ENCODE peak calls at places on chromosomes 3 and 15, in four cellular contexts. One of them, this sample, is unnamed.

GRCh38 chr15:99578809-99579208 is 13.0 kb downstream of the MEF2A start:
- DNase-seq in right cardiac atrium: no peak
- DNase-seq in thoracic aorta: no peak
- DNase-seq in H9: no peak
- DNase-seq in this sample: no peak

GRCh38 chr15:59437473-59437776 is 561 bp upstream of the FAM81A start:
- DNase-seq in right cardiac atrium: no peak
- DNase-seq in H9: no peak
- DNase-seq in thoracic aorta: no peak
- DNase-seq in this sample: no peak

GRCh38 chr3:183591881-183592521 is 36.5 kb upstream of the KLHL6 start:
- DNase-seq in H9: no peak
- DNase-seq in right cardiac atrium: no peak
- DNase-seq in thoracic aorta: no peak
- DNase-seq in this sample: no peak

GRCh38 chr3:89488800-89489580 is 381.6 kb downstream of the EPHA3 start:
- DNase-seq in thoracic aorta: no peak
- DNase-seq in right cardiac atrium: no peak
- DNase-seq in H9: no peak
- DNase-seq in this sample: no peak

GRCh38 chr15:81171286-81171685 is 25.4 kb upstream of the IL16 start:
- DNase-seq in right cardiac atrium: no peak
- DNase-seq in H9: no peak
- DNase-seq in thoracic aorta: no peak
- DNase-seq in this sample: no peak

GRCh38 chr15:95371664-95372063 is 958.8 kb upstream of the NR2F2 start:
- DNase-seq in right cardiac atrium: no peak
- DNase-seq in thoracic aorta: no peak
- DNase-seq in H9: no peak
- DNase-seq in this sample: no peak

GRCh38 chr15:63203451-63204090 is 14.2 kb downstream of the RAB8B start:
- DNase-seq in right cardiac atrium: no peak
- DNase-seq in thoracic aorta: no peak
- DNase-seq in H9: no peak
- DNase-seq in this sample: no peak

GRCh38 chr3:65005481-65005880 is 317.7 kb upstream of the ADAMTS9 start:
- DNase-seq in thoracic aorta: no peak
- DNase-seq in right cardiac atrium: no peak
- DNase-seq in H9: no peak
- DNase-seq in this sample: no peak

GRCh38 chr3:137171834-137172603 is 214.2 kb downstream of the IL20RB start:
- DNase-seq in thoracic aorta: no peak
- DNase-seq in right cardiac atrium: no peak
- DNase-seq in H9: no peak
- DNase-seq in this sample: no peak

GRCh38 chr15:95734422-95735316 is 595.8 kb upstream of the NR2F2 start:
- DNase-seq in H9: no peak
- DNase-seq in thoracic aorta: no peak
- DNase-seq in right cardiac atrium: no peak
- DNase-seq in this sample: no peak

GRCh38 chr15:98967916-98968315 is 39.7 kb downstream of the PGPEP1L start:
- DNase-seq in thoracic aorta: no peak
- DNase-seq in right cardiac atrium: no peak
- DNase-seq in H9: no peak
- DNase-seq in this sample: no peak

GRCh38 chr3:38325256-38325655 is 21.3 kb upstream of the XYLB start:
- DNase-seq in H9: no peak
- DNase-seq in right cardiac atrium: no peak
- DNase-seq in thoracic aorta: no peak
- DNase-seq in this sample: no peak

GRCh38 chr3:31291818-31292217 is 240.9 kb upstream of the STT3B start:
- DNase-seq in right cardiac atrium: no peak
- DNase-seq in thoracic aorta: no peak
- DNase-seq in H9: no peak
- DNase-seq in this sample: no peak

GRCh38 chr3:127221062-127222035 is 28.4 kb downstream of the PRR23E start:
- DNase-seq in H9: no peak
- DNase-seq in thoracic aorta: no peak
- DNase-seq in right cardiac atrium: no peak
- DNase-seq in this sample: no peak

GRCh38 chr15:64501396-64501716 is 41.0 kb downstream of the ZNF609 start:
- DNase-seq in thoracic aorta: no peak
- DNase-seq in right cardiac atrium: no peak
- DNase-seq in H9: no peak
- DNase-seq in this sample: no peak
- H3K27ac ChIP-seq in thoracic aorta: no peak overlapping the region
- H3K27ac ChIP-seq in right cardiac atrium: no peak overlapping the region
- H3K27ac ChIP-seq in H9: no peak overlapping the region
- H3K27ac ChIP-seq in this sample: no peak overlapping the region

GRCh38 chr3:41198526-41198925 is 779 bp upstream of the CTNNB1 start:
- DNase-seq in H9: no peak
- DNase-seq in right cardiac atrium: peak; percentile 50
- DNase-seq in thoracic aorta: no peak
- DNase-seq in this sample: peak; percentile 62
- H3K27ac ChIP-seq in H9: no peak overlapping the region
- H3K27ac ChIP-seq in right cardiac atrium: peak overlapping the region; percentile 74
- H3K27ac ChIP-seq in thoracic aorta: peak overlapping the region; percentile 96
- H3K27ac ChIP-seq in this sample: no peak overlapping the region

GRCh38 chr15:101045835-101046691 is 126.9 kb downstream of the LRRK1 start:
- DNase-seq in H9: peak; percentile 16
- DNase-seq in right cardiac atrium: no peak
- DNase-seq in thoracic aorta: no peak
- DNase-seq in this sample: no peak

GRCh38 chr15:101043911-101044624 is 124.9 kb downstream of the LRRK1 start:
- DNase-seq in H9: peak; percentile 22
- DNase-seq in thoracic aorta: no peak
- DNase-seq in right cardiac atrium: no peak
- DNase-seq in this sample: no peak

GRCh38 chr15:101046826-101047225 is 127.7 kb downstream of the LRRK1 start:
- DNase-seq in H9: peak; percentile 17
- DNase-seq in thoracic aorta: no peak
- DNase-seq in right cardiac atrium: no peak
- DNase-seq in this sample: no peak

GRCh38 chr15:101044625-101045235 is 125.6 kb downstream of the LRRK1 start:
- DNase-seq in thoracic aorta: no peak
- DNase-seq in right cardiac atrium: no peak
- DNase-seq in H9: peak; percentile 20
- DNase-seq in this sample: no peak

GRCh38 chr15:101045236-101045646 is 126.1 kb downstream of the LRRK1 start:
- DNase-seq in H9: peak; percentile 21
- DNase-seq in right cardiac atrium: no peak
- DNase-seq in thoracic aorta: no peak
- DNase-seq in this sample: no peak
- H3K27ac ChIP-seq in H9: no peak overlapping the region
- H3K27ac ChIP-seq in right cardiac atrium: peak overlapping the region; percentile 43
- H3K27ac ChIP-seq in thoracic aorta: no peak overlapping the region
- H3K27ac ChIP-seq in this sample: no peak overlapping the region

DNA sequence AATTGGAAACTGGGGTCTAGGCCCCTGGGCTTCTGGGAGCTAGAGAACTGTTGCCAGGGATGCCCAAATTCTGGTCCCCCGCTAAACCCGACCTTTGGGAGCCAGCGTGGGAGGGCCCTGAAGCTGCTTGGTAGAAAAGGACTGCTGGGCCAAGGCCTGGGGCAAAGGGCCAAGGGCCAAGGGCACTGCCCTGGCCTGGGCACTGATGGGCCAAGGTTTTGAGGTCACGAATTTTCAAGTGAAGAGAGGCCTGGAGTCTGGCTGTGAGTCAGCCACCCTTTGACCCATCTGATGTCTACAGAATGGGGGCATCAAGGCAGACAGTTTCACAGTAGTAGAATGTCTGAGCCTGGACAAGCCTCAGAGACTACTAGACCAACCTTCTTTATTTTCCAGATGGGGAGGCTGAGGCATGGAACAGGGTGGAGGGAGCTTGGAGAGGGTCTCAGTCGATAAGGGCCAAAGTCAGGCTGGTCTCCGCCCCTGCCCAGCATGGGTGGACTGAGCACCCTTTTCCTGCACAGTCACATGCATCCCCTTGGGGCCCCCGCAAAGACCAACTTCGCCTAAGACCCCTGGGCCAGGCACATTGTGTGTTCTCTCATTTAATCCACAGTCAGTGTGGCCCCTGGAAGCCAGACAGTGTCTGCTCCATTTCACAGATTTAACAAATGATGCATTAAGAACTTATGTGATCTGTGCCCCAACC is 66.3 kb downstream of the ATP2B2 start:
- DNase-seq in thoracic aorta: no peak
- DNase-seq in right cardiac atrium: no peak
- DNase-seq in H9: no peak
- DNase-seq in this sample: no peak
- H3K27ac ChIP-seq in thoracic aorta: no peak overlapping the region
- H3K27ac ChIP-seq in right cardiac atrium: no peak overlapping the region
- H3K27ac ChIP-seq in H9: no peak overlapping the region
- H3K27ac ChIP-seq in this sample: no peak overlapping the region

GRCh38 chr3:124696011-124696410 is 34.2 kb upstream of the UMPS start:
- DNase-seq in H9: no peak
- DNase-seq in thoracic aorta: no peak
- DNase-seq in right cardiac atrium: no peak
- DNase-seq in this sample: no peak
- H3K27ac ChIP-seq in H9: no peak overlapping the region
- H3K27ac ChIP-seq in thoracic aorta: no peak overlapping the region
- H3K27ac ChIP-seq in right cardiac atrium: no peak overlapping the region
- H3K27ac ChIP-seq in this sample: no peak overlapping the region

DNA sequence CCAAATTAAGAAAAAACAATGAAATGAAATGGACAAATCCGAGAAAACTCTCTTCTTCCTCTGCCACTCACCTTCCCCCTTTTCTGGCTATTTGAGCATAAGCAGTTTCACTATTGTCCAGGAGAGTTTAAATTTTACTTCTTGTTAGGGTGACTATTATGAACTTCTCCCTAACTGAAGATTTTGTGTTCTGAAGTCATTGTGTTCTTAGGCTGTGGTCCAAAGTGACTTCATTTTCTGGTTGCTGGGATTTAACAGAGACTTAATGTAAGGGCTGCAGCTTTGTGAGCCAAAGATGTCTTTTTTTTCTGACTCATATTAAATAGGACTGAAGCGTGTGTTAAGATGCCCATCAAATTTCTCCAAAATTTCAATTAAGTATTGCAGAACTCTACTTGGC is 46.5 kb upstream of the FSTL1 start:
- DNase-seq in H9: no peak
- DNase-seq in right cardiac atrium: no peak
- DNase-seq in thoracic aorta: no peak
- DNase-seq in this sample: no peak
- H3K27ac ChIP-seq in H9: no peak overlapping the region
- H3K27ac ChIP-seq in right cardiac atrium: no peak overlapping the region
- H3K27ac ChIP-seq in thoracic aorta: peak overlapping the region; percentile 61
- H3K27ac ChIP-seq in this sample: no peak overlapping the region

This sample was measured in neural progenitor cell.